ENCODE peak calls at places on chromosomes 3 and 15, in five cellular contexts. L is stimulated activated CD4-positive, alpha-beta T cell treated with anti-CD3 and anti-CD28 coated beads, Interleukin-4, amount 100 ng/mL, for 48 hours; E is amniotic stem cell; U is CD4-positive, alpha-beta memory T cell; Y is Right ventricle myocardium superior. X is an unnamed sample.

GRCh38 chr15:74300057-74300620 is 64.0 kb downstream of the CCDC33 start:
- DNase-seq in L (no peak), E (no peak), U (no peak), Y (no peak), X (no peak)

GRCh38 chr15:48149858-48150257 is 28.2 kb downstream of the MYEF2 start:
- DNase-seq in L (no peak), E (no peak), U (no peak), Y (no peak), X (no peak)

GRCh38 chr3:177427540-177427939 is 230.3 kb upstream of the TBL1XR1 start:
- DNase-seq in L (no peak), E (no peak), U (no peak), Y (no peak), X (no peak)

GRCh38 chr3:40899286-40899712 is 300.0 kb upstream of the CTNNB1 start:
- DNase-seq in L (no peak), E (no peak), U (no peak), Y (no peak), X (no peak)

GRCh38 chr3:19775744-19776143 is 158.3 kb downstream of the EFHB start:
- DNase-seq in L (no peak), E (no peak), U (no peak), Y (no peak), X (no peak)

GRCh38 chr15:85618956-85619491 is 175.7 kb downstream of the KLHL25 start:
- DNase-seq in L (peak), E (peak), U (peak), Y (peak), X (peak)

GRCh38 chr15:62624541-62625399 is 417.8 kb upstream of the TPM1 start:
- DNase-seq in L (no peak), E (peak), U (no peak), Y (no peak), X (peak)

GRCh38 chr3:183400352-183400751 is 28.1 kb downstream of the MCF2L2 start:
- DNase-seq in L (no peak), E (no peak), U (no peak), Y (no peak), X (no peak)

GRCh38 chr15:47410243-47410642 is 307.1 kb upstream of the SEMA6D start:
- DNase-seq in L (no peak), E (no peak), U (no peak), Y (no peak), X (no peak)

GRCh38 chr15:51365417-51365816 is 24.0 kb downstream of the GLDN start:
- DNase-seq in L (no peak), E (no peak), U (no peak), Y (no peak), X (no peak)